ENCODE peak calls at places on chromosome 2, in ten cellular contexts. Q is NCI-H446, M is nucleus accumbens, S is NCI-H460, T is pancreas, P is ELR, W is mammary epithelial cell, E is GM12891, L is ACHN, I is HAP-1. F is an unnamed sample.

GRCh38 chr2:85433511-85434089 is 15.1 kb downstream of the SH2D6 start:
- DNase-seq in M (peak), Q (peak), P (peak), E (no peak), T (peak), L (peak), S (no peak), I (no peak), W (peak), F (peak)

GRCh38 chr2:201858781-201859180 is 52.4 kb downstream of the CDK15 start:
- DNase-seq in E (no peak), W (no peak), T (peak), Q (no peak), M (peak), S (no peak), L (no peak), I (peak), P (peak), F (peak)

GRCh38 chr2:208879666-208880065 is 473.1 kb downstream of the PTH2R start:
- DNase-seq in E (no peak), L (no peak), S (no peak), T (no peak), M (no peak), P (no peak), I (no peak), Q (no peak), W (no peak), F (no peak)

GRCh38 chr2:166433457-166433856 is 57.7 kb upstream of the SCN9A start:
- DNase-seq in M (no peak), E (no peak), Q (no peak), W (no peak), P (no peak), L (no peak), S (no peak), I (no peak), T (peak), F (no peak)

GRCh38 chr2:172082944-172083718 is 2.2 kb upstream of the DLX1 start:
- DNase-seq in E (no peak), P (no peak), Q (no peak), W (no peak), L (no peak), M (no peak), T (no peak), S (no peak), I (no peak), F (peak)

GRCh38 chr2:241373449-241373848 is 17.4 kb downstream of the FARP2 start:
- DNase-seq in E (no peak), I (no peak), Q (no peak), P (no peak), S (no peak), M (no peak), T (no peak), W (no peak), L (no peak), F (no peak)

GRCh38 chr2:77034460-77034859 is 487.7 kb downstream of the LRRTM4 start:
- DNase-seq in T (no peak), E (no peak), I (no peak), M (no peak), L (no peak), Q (no peak), W (no peak), P (no peak), S (no peak), F (no peak)

GRCh38 chr2:178474560-178474959 is 3.8 kb downstream of the FKBP7 start:
- DNase-seq in L (no peak), I (no peak), T (no peak), M (no peak), E (no peak), S (no peak), W (no peak), Q (no peak), P (no peak), F (no peak)

GRCh38 chr2:15412309-15412708 is 148.8 kb downstream of the NBAS start:
- DNase-seq in E (no peak), W (no peak), P (no peak), I (no peak), T (no peak), Q (no peak), M (no peak), S (no peak), L (no peak), F (no peak)

GRCh38 chr2:223797811-223798721 is 39.3 kb downstream of the AP1S3 start:
- DNase-seq in I (no peak), T (no peak), Q (peak), E (peak), L (peak), M (no peak), S (peak), W (peak), P (peak), F (peak)

GRCh38 chr2:216555274-216555673 is 56.6 kb downstream of the RPL37A start:
- DNase-seq in M (peak), I (no peak), P (peak), Q (peak), W (peak), L (peak), E (no peak), T (peak), S (no peak), F (peak)

GRCh38 chr2:241007880-241008710 is 9.7 kb downstream of the SNED1 start:
- DNase-seq in T (no peak), M (no peak), S (no peak), I (no peak), E (no peak), L (no peak), P (no peak), W (no peak), Q (no peak), F (no peak)

F was measured in fibroblast of the aortic adventitia.